ENCODE peak calls at places on chromosomes 11 and 22, in six cellular contexts. One of them, this sample, is unnamed.

GRCh38 chr11:21229224-21229623 is 559.8 kb downstream of the NELL1 start:
- DNase-seq in H1: no peak
- DNase-seq in OCI-LY7: no peak
- DNase-seq in small intestine: no peak
- DNase-seq in transverse colon: no peak
- DNase-seq in tibial nerve: no peak
- DNase-seq in this sample: no peak

GRCh38 chr11:78525720-78526119 is 48.9 kb downstream of the NARS2 start:
- DNase-seq in H1: no peak
- DNase-seq in OCI-LY7: no peak
- DNase-seq in small intestine: no peak
- DNase-seq in transverse colon: no peak
- DNase-seq in tibial nerve: no peak
- DNase-seq in this sample: no peak

GRCh38 chr11:47204633-47204989 is 10.2 kb upstream of the DDB2 start:
- DNase-seq in H1: no peak
- DNase-seq in OCI-LY7: no peak
- DNase-seq in small intestine: no peak
- DNase-seq in transverse colon: no peak
- DNase-seq in tibial nerve: no peak
- DNase-seq in this sample: no peak

GRCh38 chr11:28442113-28442512 is 333.9 kb downstream of the METTL15 start:
- DNase-seq in H1: no peak
- DNase-seq in OCI-LY7: no peak
- DNase-seq in small intestine: no peak
- DNase-seq in transverse colon: no peak
- DNase-seq in tibial nerve: no peak
- DNase-seq in this sample: no peak

GRCh38 chr11:112834277-112834755 is 126.9 kb upstream of the NCAM1 start:
- DNase-seq in H1: no peak
- DNase-seq in OCI-LY7: no peak
- DNase-seq in small intestine: no peak
- DNase-seq in transverse colon: peak; percentile 39
- DNase-seq in tibial nerve: no peak
- DNase-seq in this sample: peak; percentile 48

GRCh38 chr11:32154275-32154674 is 63.4 kb downstream of the RCN1 start:
- DNase-seq in H1: no peak
- DNase-seq in OCI-LY7: no peak
- DNase-seq in small intestine: no peak
- DNase-seq in transverse colon: no peak
- DNase-seq in tibial nerve: no peak
- DNase-seq in this sample: no peak

GRCh38 chr11:22079133-22079847 is 113.6 kb upstream of the ANO5 start:
- DNase-seq in H1: no peak
- DNase-seq in OCI-LY7: no peak
- DNase-seq in small intestine: peak; percentile 19
- DNase-seq in transverse colon: no peak
- DNase-seq in tibial nerve: no peak
- DNase-seq in this sample: peak; percentile 33

GRCh38 chr11:45982656-45983470 is 60.4 kb downstream of the LARGE2 start:
- DNase-seq in H1: peak; percentile 60
- DNase-seq in OCI-LY7: no peak
- DNase-seq in small intestine: no peak
- DNase-seq in transverse colon: no peak
- DNase-seq in tibial nerve: no peak
- DNase-seq in this sample: no peak

GRCh38 chr11:102546923-102547471 is 16.4 kb upstream of the MMP7 start:
- DNase-seq in H1: no peak
- DNase-seq in OCI-LY7: peak; percentile 18
- DNase-seq in small intestine: no peak
- DNase-seq in transverse colon: no peak
- DNase-seq in tibial nerve: no peak
- DNase-seq in this sample: no peak

GRCh38 chr11:11148104-11148509 is 204.9 kb downstream of the CSNK2A3 start:
- DNase-seq in H1: peak; percentile 60
- DNase-seq in OCI-LY7: no peak
- DNase-seq in small intestine: peak; percentile 29
- DNase-seq in transverse colon: peak; percentile 46
- DNase-seq in tibial nerve: peak; percentile 40
- DNase-seq in this sample: peak; percentile 52

GRCh38 chr11:79582434-79582833 is 141.6 kb upstream of the TENM4 start:
- DNase-seq in H1: no peak
- DNase-seq in OCI-LY7: no peak
- DNase-seq in small intestine: no peak
- DNase-seq in transverse colon: no peak
- DNase-seq in tibial nerve: no peak
- DNase-seq in this sample: no peak

GRCh38 chr11:14423633-14424032 is 64.7 kb upstream of the RRAS2 start:
- DNase-seq in H1: no peak
- DNase-seq in OCI-LY7: no peak
- DNase-seq in small intestine: no peak
- DNase-seq in transverse colon: no peak
- DNase-seq in tibial nerve: no peak
- DNase-seq in this sample: no peak

GRCh38 chr11:12164061-12165014 is 53.9 kb downstream of the MICAL2 start:
- DNase-seq in H1: no peak
- DNase-seq in OCI-LY7: no peak
- DNase-seq in small intestine: no peak
- DNase-seq in transverse colon: peak; percentile 33
- DNase-seq in tibial nerve: no peak
- DNase-seq in this sample: no peak

GRCh38 chr11:6653055-6653454 is 2.6 kb downstream of the DCHS1 start:
- DNase-seq in H1: peak; percentile 19
- DNase-seq in OCI-LY7: no peak
- DNase-seq in small intestine: no peak
- DNase-seq in transverse colon: no peak
- DNase-seq in tibial nerve: no peak
- DNase-seq in this sample: no peak

GRCh38 chr11:26551186-26551801 is 20.8 kb downstream of the MUC15 start:
- DNase-seq in H1: no peak
- DNase-seq in OCI-LY7: no peak
- DNase-seq in small intestine: no peak
- DNase-seq in transverse colon: no peak
- DNase-seq in tibial nerve: no peak
- DNase-seq in this sample: no peak

GRCh38 chr22:44536411-44536810 is 38.4 kb upstream of the RTL6 start:
- DNase-seq in H1: no peak
- DNase-seq in OCI-LY7: no peak
- DNase-seq in small intestine: no peak
- DNase-seq in transverse colon: no peak
- DNase-seq in tibial nerve: no peak
- DNase-seq in this sample: no peak
- H3K4me1 ChIP-seq in H1: no peaks in the 10 kb centered on the region
- H3K4me1 ChIP-seq in OCI-LY7: no peaks in the 10 kb centered on the region
- H3K4me1 ChIP-seq in small intestine: no peaks in the 10 kb centered on the region
- H3K4me1 ChIP-seq in transverse colon: no peaks in the 10 kb centered on the region
- H3K4me1 ChIP-seq in tibial nerve: no peaks in the 10 kb centered on the region
- H3K4me1 ChIP-seq in this sample: no peaks in the 10 kb centered on the region

GRCh38 chr22:17131686-17132085 is 10.5 kb upstream of the TMEM121B start:
- DNase-seq in H1: no peak
- DNase-seq in OCI-LY7: no peak
- DNase-seq in small intestine: no peak
- DNase-seq in transverse colon: no peak
- DNase-seq in tibial nerve: no peak
- DNase-seq in this sample: no peak

GRCh38 chr22:17135153-17135760 is 14.1 kb upstream of the TMEM121B start:
- DNase-seq in H1: no peak
- DNase-seq in OCI-LY7: no peak
- DNase-seq in small intestine: no peak
- DNase-seq in transverse colon: no peak
- DNase-seq in tibial nerve: no peak
- DNase-seq in this sample: no peak

GRCh38 chr22:17133137-17133536 is 12.0 kb upstream of the TMEM121B start:
- DNase-seq in H1: no peak
- DNase-seq in OCI-LY7: no peak
- DNase-seq in small intestine: no peak
- DNase-seq in transverse colon: no peak
- DNase-seq in tibial nerve: no peak
- DNase-seq in this sample: no peak

GRCh38 chr22:17130199-17130598 is 9.0 kb upstream of the TMEM121B start:
- DNase-seq in H1: no peak
- DNase-seq in OCI-LY7: no peak
- DNase-seq in small intestine: no peak
- DNase-seq in transverse colon: no peak
- DNase-seq in tibial nerve: no peak
- DNase-seq in this sample: no peak

DNA sequence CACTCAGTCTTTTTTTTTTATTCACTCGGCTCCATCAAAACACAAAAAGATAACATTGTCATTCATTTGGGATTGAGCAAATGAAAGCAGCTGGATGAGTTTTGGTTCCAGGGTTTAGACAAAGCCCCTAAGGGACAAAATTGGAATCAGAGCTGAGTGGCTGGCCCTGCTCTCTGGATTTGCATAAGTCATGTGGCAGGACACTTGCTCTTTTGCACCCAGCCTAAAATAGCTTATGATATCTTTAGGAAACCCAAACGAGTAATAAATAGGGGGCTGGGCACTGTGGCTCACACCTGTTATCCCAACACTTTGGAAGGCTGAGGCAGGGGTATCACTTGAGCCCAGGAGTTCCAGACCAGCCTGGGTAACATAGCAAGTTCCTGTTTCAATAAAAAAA is 11.0 kb upstream of the TMEM121B start:
- DNase-seq in H1: no peak
- DNase-seq in OCI-LY7: peak; percentile 25
- DNase-seq in small intestine: no peak
- DNase-seq in transverse colon: no peak
- DNase-seq in tibial nerve: no peak
- DNase-seq in this sample: no peak
- H3K4me3 ChIP-seq in H1: no peak overlapping the region
- H3K4me3 ChIP-seq in OCI-LY7: peak overlapping the region; percentile 22
- H3K4me3 ChIP-seq in small intestine: no peak overlapping the region
- H3K4me3 ChIP-seq in transverse colon: no peak overlapping the region
- H3K4me3 ChIP-seq in tibial nerve: no peak overlapping the region
- H3K4me3 ChIP-seq in this sample: no peak overlapping the region

GRCh38 chr22:29149841-29150555 is 55.7 kb upstream of the EMID1 start:
- DNase-seq in H1: no peak
- DNase-seq in OCI-LY7: no peak
- DNase-seq in small intestine: no peak
- DNase-seq in transverse colon: no peak
- DNase-seq in tibial nerve: peak; percentile 43
- DNase-seq in this sample: no peak

GRCh38 chr22:29152381-29153138 is 53.1 kb upstream of the EMID1 start:
- DNase-seq in H1: no peak
- DNase-seq in OCI-LY7: no peak
- DNase-seq in small intestine: no peak
- DNase-seq in transverse colon: no peak
- DNase-seq in tibial nerve: no peak
- DNase-seq in this sample: peak; percentile 46

GRCh38 chr22:29151316-29151715 is 54.4 kb upstream of the EMID1 start:
- DNase-seq in H1: no peak
- DNase-seq in OCI-LY7: no peak
- DNase-seq in small intestine: no peak
- DNase-seq in transverse colon: no peak
- DNase-seq in tibial nerve: no peak
- DNase-seq in this sample: no peak

GRCh38 chr22:29152045-29152380 is 53.7 kb upstream of the EMID1 start:
- DNase-seq in H1: no peak
- DNase-seq in OCI-LY7: no peak
- DNase-seq in small intestine: no peak
- DNase-seq in transverse colon: no peak
- DNase-seq in tibial nerve: no peak
- DNase-seq in this sample: no peak

GRCh38 chr22:29150701-29151100 is 55.0 kb upstream of the EMID1 start:
- DNase-seq in H1: no peak
- DNase-seq in OCI-LY7: no peak
- DNase-seq in small intestine: no peak
- DNase-seq in transverse colon: no peak
- DNase-seq in tibial nerve: no peak
- DNase-seq in this sample: no peak
- H3K4me1 ChIP-seq in H1: peaks cover 25% of the 10 kb centered on the region
- H3K4me1 ChIP-seq in OCI-LY7: no peaks in the 10 kb centered on the region
- H3K4me1 ChIP-seq in small intestine: no peaks in the 10 kb centered on the region
- H3K4me1 ChIP-seq in transverse colon: peaks cover 13% of the 10 kb centered on the region
- H3K4me1 ChIP-seq in tibial nerve: peaks cover 26% of the 10 kb centered on the region
- H3K4me1 ChIP-seq in this sample: no peaks in the 10 kb centered on the region

GRCh38 chr22:27823221-27823620 is 21.7 kb upstream of the MN1 start:
- DNase-seq in H1: no peak
- DNase-seq in OCI-LY7: no peak
- DNase-seq in small intestine: no peak
- DNase-seq in transverse colon: no peak
- DNase-seq in tibial nerve: no peak
- DNase-seq in this sample: no peak
- H3K4me3 ChIP-seq in H1: no peak overlapping the region
- H3K4me3 ChIP-seq in OCI-LY7: no peak overlapping the region
- H3K4me3 ChIP-seq in small intestine: no peak overlapping the region
- H3K4me3 ChIP-seq in transverse colon: no peak overlapping the region
- H3K4me3 ChIP-seq in tibial nerve: no peak overlapping the region
- H3K4me3 ChIP-seq in this sample: no peak overlapping the region